ENCODE peak calls at places on chromosomes 11 and 22, in five cellular contexts. X is AG09309, B is fibroblast of villous mesenchyme, H is GM13977, R is CD14-positive monocyte. A is an unnamed sample.

GRCh38 chr11:60454212-60454611 is 1.4 kb upstream of the MS4A1 start:
- DNase-seq in B (no peak), H (no peak), X (no peak), R (no peak), A (no peak)

GRCh38 chr22:19876941-19877625 is 22.4 kb upstream of the GNB1L start:
- DNase-seq in X (no peak), B (no peak), R (peak), H (no peak), A (no peak)

GRCh38 chr11:125554038-125554437 is 15.2 kb upstream of the EI24 start:
- DNase-seq in B (no peak), H (no peak), R (no peak), X (no peak), A (no peak)

GRCh38 chr11:30725645-30726195 is 139.6 kb upstream of the MPPED2 start:
- DNase-seq in X (no peak), H (no peak), B (no peak), R (no peak), A (no peak)

GRCh38 chr11:119807402-119807801 is 78.4 kb upstream of the NECTIN1 start:
- DNase-seq in X (no peak), H (no peak), R (no peak), B (no peak), A (no peak)

GRCh38 chr22:42500836-42501179 is 18.8 kb downstream of the RRP7A start:
- DNase-seq in X (no peak), H (no peak), R (no peak), B (no peak), A (no peak)

GRCh38 chr22:25448435-25449051 is 115.9 kb upstream of the GRK3 start:
- DNase-seq in R (no peak), H (peak), X (no peak), B (peak), A (no peak)

GRCh38 chr11:36292311-36292722 is 3.1 kb upstream of the COMMD9 start:
- DNase-seq in X (no peak), H (peak), R (no peak), B (peak), A (no peak)

GRCh38 chr11:12761029-12761428 is 86.8 kb downstream of the TEAD1 start:
- DNase-seq in R (no peak), H (no peak), B (no peak), X (no peak), A (no peak)

GRCh38 chr22:37681556-37682049 is 4.5 kb upstream of the NOL12 start:
- DNase-seq in B (peak), H (peak), R (peak), X (peak), A (peak)

GRCh38 chr11:113907681-113908080 is 3.1 kb downstream of the HTR3B start:
- DNase-seq in H (no peak), X (no peak), R (no peak), B (no peak), A (no peak)

GRCh38 chr11:65606876-65607613 is 7.0 kb downstream of the MAP3K11 start:
- DNase-seq in B (peak), X (peak), H (no peak), R (no peak), A (peak)

GRCh38 chr11:14362613-14363012 is 3.6 kb upstream of the RRAS2 start:
- DNase-seq in X (no peak), H (no peak), B (no peak), R (no peak), A (no peak)

GRCh38 chr22:41939981-41940852 is 6.7 kb downstream of the CENPM start:
- DNase-seq in B (no peak), X (no peak), H (peak), R (no peak), A (no peak)

GRCh38 chr22:44112191-44112590 is 68.5 kb upstream of the PARVG start:
- DNase-seq in R (no peak), B (no peak), H (no peak), X (no peak), A (no peak)

GRCh38 chr22:28222571-28222970 is 303.5 kb upstream of the PITPNB start:
- DNase-seq in X (no peak), R (no peak), H (no peak), B (no peak), A (no peak)

GRCh38 chr11:134390706-134391105 is 21.3 kb downstream of the B3GAT1 start:
- DNase-seq in X (no peak), H (no peak), R (peak), B (no peak), A (no peak)

GRCh38 chr11:11501546-11502274 is 120.1 kb downstream of the GALNT18 start:
- DNase-seq in X (no peak), B (no peak), R (no peak), H (no peak), A (no peak)

GRCh38 chr11:20097319-20098221 is 62.7 kb downstream of the DBX1 start:
- DNase-seq in B (peak), H (no peak), X (peak), R (no peak), A (no peak)

GRCh38 chr22:35930933-35931332 is 97.7 kb downstream of the RBFOX2 start:
- DNase-seq in B (peak), X (peak), R (no peak), H (peak), A (no peak)

GRCh38 chr11:96054870-96055705 is 131.2 kb upstream of the MTMR2 start:
- DNase-seq in X (no peak), H (no peak), B (peak), R (no peak), A (no peak)

GRCh38 chr11:19868281-19868821 is 155.7 kb downstream of the NAV2 start:
- DNase-seq in R (no peak), H (no peak), X (peak), B (peak), A (no peak)

GRCh38 chr11:68313574-68314202 is 1.3 kb downstream of the LRP5 start:
- DNase-seq in H (no peak), X (no peak), B (peak), R (no peak), A (no peak)

GRCh38 chr11:68043029-68043348 is 4.2 kb downstream of the TCIRG1 start:
- DNase-seq in R (no peak), H (no peak), X (no peak), B (no peak), A (no peak)

GRCh38 chr11:7021318-7021717 is 1.0 kb downstream of the NLRP14 start:
- DNase-seq in R (no peak), B (no peak), X (no peak), H (no peak), A (no peak)

GRCh38 chr11:8698379-8698851 is 15.8 kb downstream of the RPL27A start:
- DNase-seq in B (no peak), H (no peak), X (no peak), R (no peak), A (no peak)

GRCh38 chr11:132234878-132235277 is 864.5 kb downstream of the NTM start:
- DNase-seq in B (peak), X (peak), R (no peak), H (no peak), A (no peak)

GRCh38 chr11:35040221-35040942 is 98.6 kb upstream of the CD44 start:
- DNase-seq in R (no peak), X (no peak), B (peak), H (peak), A (no peak)

GRCh38 chr11:20443596-20443995 is 56.1 kb downstream of the PRMT3 start:
- DNase-seq in H (no peak), B (peak), X (no peak), R (no peak), A (no peak)

GRCh38 chr11:105312266-105312665 is 172.7 kb upstream of the CARD18 start:
- DNase-seq in H (no peak), R (no peak), X (no peak), B (no peak), A (no peak)

GRCh38 chr11:22930816-22931594 is 70.7 kb upstream of the CCDC179 start:
- DNase-seq in H (peak), X (no peak), R (no peak), B (no peak), A (no peak)

GRCh38 chr11:61349189-61349751 is 12.4 kb downstream of the CYB561A3 start:
- DNase-seq in X (no peak), B (no peak), R (no peak), H (no peak), A (no peak)

GRCh38 chr11:9565822-9566560 is 7.5 kb upstream of the WEE1 start:
- DNase-seq in R (peak), H (peak), X (peak), B (peak), A (no peak)

GRCh38 chr11:105524286-105524685 is 85.6 kb upstream of the GRIA4 start:
- DNase-seq in X (no peak), B (no peak), R (no peak), H (no peak), A (no peak)

GRCh38 chr11:102360681-102361080 is 13.7 kb downstream of the BIRC2 start:
- DNase-seq in B (no peak), H (no peak), R (no peak), X (no peak), A (no peak)

GRCh38 chr22:48665286-48666010 is 1162.2 kb downstream of the BRD1 start:
- DNase-seq in R (no peak), H (no peak), X (peak), B (no peak), A (no peak)

GRCh38 chr22:48661984-48662383 is 1165.7 kb downstream of the BRD1 start:
- DNase-seq in R (no peak), B (no peak), H (no peak), X (no peak), A (no peak)

GRCh38 chr22:48664586-48664985 is 1163.1 kb downstream of the BRD1 start:
- DNase-seq in R (no peak), B (no peak), H (no peak), X (no peak), A (no peak)

GRCh38 chr22:48662476-48663150 is 1165.1 kb downstream of the BRD1 start:
- DNase-seq in H (no peak), B (no peak), R (no peak), X (no peak), A (no peak)

GRCh38 chr22:48663297-48663696 is 1164.4 kb downstream of the BRD1 start:
- DNase-seq in B (no peak), X (no peak), H (no peak), R (no peak), A (no peak)
- TF ChIP-seq CTCF in B (peak), X (no peak), H (peak), R (peak), A (peak)

GRCh38 chr11:92340839-92341238 is 116.2 kb downstream of the FAT3 start:
- DNase-seq in B (peak), X (no peak), H (no peak), R (no peak), A (no peak)
- TF ChIP-seq CTCF in B (peak), X (peak), H (peak), R (no peak), A (peak)

DNA sequence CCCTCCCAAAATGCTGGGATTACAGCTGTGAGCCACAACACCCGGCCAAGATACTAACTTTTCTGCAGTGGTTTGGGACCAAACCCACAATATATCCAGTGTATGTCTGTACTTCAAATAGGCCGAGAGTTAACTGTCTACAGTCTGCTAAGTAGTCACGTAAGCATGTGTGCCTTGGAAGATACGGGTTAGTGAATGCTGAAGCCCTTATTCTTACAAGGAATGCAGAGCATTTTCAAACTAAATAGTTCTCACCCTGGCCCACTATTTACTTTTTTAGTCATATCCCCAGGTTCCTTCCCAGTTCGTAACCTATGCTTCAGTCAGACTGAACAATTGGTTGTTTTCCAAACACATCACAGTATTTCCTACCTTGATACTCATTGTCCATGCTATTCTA is 176.0 kb downstream of the WNT11 start:
- DNase-seq in B (no peak), X (no peak), R (no peak), H (no peak), A (no peak)
- TF ChIP-seq CTCF in B (no peak), X (no peak), R (no peak), H (no peak), A (no peak)

GRCh38 chr22:31490496-31490925 is 869 bp upstream of the EIF4ENIF1 start:
- DNase-seq in B (peak), R (peak), X (no peak), H (peak), A (peak)
- TF ChIP-seq CTCF in B (peak), R (no peak), X (no peak), H (no peak), A (no peak)

GRCh38 chr11:5986885-5987284 is at the start of gene OR52L1:
- DNase-seq in X (no peak), R (no peak), B (no peak), H (no peak), A (no peak)

GRCh38 chr11:5994791-5995190 is 8.0 kb upstream of the OR52L1 start:
- DNase-seq in B (no peak), H (no peak), R (no peak), X (no peak), A (no peak)

GRCh38 chr11:5992150-5992549 is 5.4 kb upstream of the OR52L1 start:
- DNase-seq in X (no peak), B (no peak), R (no peak), H (no peak), A (no peak)

GRCh38 chr11:5989203-5989602 is 2.4 kb upstream of the OR52L1 start:
- DNase-seq in R (no peak), B (no peak), X (no peak), H (no peak), A (no peak)

DNA sequence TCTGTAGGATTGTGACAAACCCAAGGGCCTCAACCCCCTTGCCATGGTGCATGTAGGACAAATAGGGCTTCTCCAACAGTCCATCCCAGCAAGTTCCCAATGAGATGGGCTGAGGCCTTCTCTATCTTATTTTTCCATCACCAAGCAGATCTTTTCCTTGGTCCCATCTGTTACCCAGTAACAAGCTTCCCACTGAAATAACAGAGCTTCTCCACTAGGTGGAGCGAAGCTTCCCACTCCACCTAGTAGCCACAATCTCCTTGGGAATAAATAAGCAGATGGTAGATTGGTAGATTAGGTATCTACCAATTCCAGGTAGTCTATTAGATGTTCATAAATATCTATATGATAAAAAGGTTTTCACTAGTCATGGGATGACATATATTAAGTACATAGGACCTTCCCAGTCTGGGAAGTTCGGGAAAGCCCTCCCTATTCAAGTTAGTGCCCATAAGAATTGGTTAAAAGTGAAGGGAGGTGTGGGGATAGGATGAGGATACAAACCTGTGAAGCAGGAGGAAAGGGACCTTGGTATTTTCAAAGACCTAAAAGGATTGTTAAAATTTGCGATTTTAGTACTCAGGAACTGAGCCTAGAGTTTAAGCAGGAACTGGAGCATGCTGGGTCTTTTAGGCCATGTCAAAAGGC is 5.9 kb upstream of the OR52L1 start:
- DNase-seq in R (no peak), X (peak), B (peak), H (peak), A (no peak)
- TF ChIP-seq CTCF in R (peak), X (peak), B (peak), H (peak), A (peak)

GRCh38 chr11:44763111-44763820 is 36.5 kb downstream of the TSPAN18 start:
- DNase-seq in H (no peak), X (no peak), R (no peak), B (peak), A (no peak)
- TF ChIP-seq CTCF in H (no peak), X (no peak), R (no peak), B (no peak), A (no peak)

DNA sequence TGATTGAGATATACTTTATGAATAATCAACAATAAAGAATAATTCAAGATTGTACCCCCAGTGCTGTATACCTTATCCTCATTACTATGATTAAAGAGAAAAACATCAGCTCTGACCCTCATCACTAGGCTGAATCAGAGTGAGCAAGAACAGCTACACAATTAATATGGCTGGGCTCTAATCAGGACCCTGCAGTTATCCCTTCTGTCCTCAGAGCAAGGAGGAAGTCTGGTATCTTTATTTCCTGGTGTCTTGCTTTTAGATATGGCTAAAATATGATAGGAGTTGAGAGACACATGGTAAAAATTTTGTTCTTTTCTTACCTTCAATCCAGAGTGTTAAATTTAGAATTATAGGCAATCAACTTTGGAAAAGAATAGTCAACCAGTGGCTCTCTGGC is 28.6 kb upstream of the GAB2 start:
- DNase-seq in B (no peak), H (no peak), X (no peak), R (no peak), A (no peak)
- TF ChIP-seq CTCF in B (no peak), H (no peak), X (no peak), R (no peak), A (no peak)

DNA sequence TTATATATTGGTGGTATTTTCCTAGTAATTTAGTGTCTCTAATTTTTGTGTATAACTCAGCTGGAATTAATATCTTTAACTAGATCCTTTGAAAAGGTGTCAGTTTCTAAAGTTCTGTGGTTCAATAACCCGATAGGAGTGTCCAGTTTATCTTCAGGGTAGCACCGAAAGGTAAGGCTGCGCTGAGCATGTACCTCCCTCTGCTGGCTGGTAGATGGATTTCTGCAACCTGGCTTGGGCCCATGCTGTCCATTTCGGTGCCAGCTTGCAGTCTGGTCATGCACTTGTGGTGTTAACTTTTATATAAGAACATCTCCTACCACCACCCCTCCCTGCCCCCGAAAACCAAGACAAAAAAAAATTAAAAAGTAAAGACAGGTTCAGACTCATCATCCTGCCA is 24.7 kb downstream of the EXT2 start:
- DNase-seq in H (no peak), R (no peak), B (no peak), X (no peak), A (no peak)
- TF ChIP-seq CTCF in H (peak), R (no peak), B (peak), X (peak), A (peak)

DNA sequence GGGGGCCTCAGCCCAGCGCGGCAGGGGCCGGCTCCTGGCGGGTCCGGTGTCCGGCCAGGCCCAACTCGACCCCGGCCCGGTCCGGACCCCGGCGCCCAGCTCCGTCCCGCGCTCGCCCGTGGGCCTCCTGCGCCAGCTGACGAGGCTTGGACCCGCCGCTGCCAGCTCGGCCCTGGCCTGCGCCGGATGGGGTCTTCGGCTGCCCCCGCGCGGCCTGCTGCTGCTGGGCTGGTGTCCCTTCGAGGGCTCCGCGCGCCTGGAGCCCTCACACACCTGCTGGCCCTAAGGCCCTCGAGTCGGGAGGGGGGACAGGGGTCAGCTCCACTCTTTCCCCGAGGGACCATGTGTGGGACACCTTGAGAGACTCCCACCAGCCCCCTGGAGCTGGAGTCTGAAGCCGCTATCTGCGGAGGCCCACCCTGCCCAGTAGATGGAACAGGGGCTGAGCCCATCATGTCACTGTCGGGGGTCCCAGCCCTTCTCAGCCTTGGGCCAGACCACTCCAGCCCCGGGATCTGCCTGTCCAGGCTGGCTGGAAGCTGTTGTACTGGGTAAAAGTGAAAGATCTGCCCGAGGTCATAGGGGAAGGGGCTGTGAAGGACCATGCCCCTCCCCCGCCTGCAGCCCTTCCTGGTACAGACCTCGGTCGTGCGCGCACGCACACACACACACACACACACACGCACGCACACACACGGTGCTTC is 768 bp upstream of the CDKN1C start:
- DNase-seq in R (no peak), X (no peak), B (peak), H (no peak), A (peak)
- TF ChIP-seq CTCF in R (no peak), X (peak), B (peak), H (peak), A (peak)